ENCODE peak calls at places on chromosomes 11 and 22, in four cellular contexts. T is GM23248, U is posterior vena cava, N is WTC11. R is an unnamed sample.

GRCh38 chr11:79437274-79437980 is 3.4 kb downstream of the TENM4 start:
- DNase-seq in T (peak), U (peak), N (peak), R (peak)

GRCh38 chr22:37060801-37061610 is 9.5 kb downstream of the KCTD17 start:
- DNase-seq in T (no peak), U (no peak), N (no peak), R (no peak)

GRCh38 chr11:63747006-63747405 is 21.6 kb downstream of the ZFTA start:
- DNase-seq in T (peak), U (no peak), N (no peak), R (peak)

GRCh38 chr11:477042-477715 is 27.1 kb downstream of the PTDSS2 start:
- DNase-seq in T (no peak), U (no peak), N (no peak), R (peak)

GRCh38 chr11:72618801-72619200 is 55.4 kb downstream of the PDE2A start:
- DNase-seq in T (no peak), U (no peak), N (no peak), R (no peak)

GRCh38 chr11:2420502-2421225 is 20.1 kb downstream of the TSSC4 start:
- DNase-seq in T (peak), U (peak), N (peak), R (peak)

GRCh38 chr22:32255726-32256125 is 579 bp upstream of the SLC5A4 start:
- DNase-seq in T (no peak), U (no peak), N (no peak), R (no peak)

GRCh38 chr22:37416806-37417205 is 10.5 kb downstream of the ELFN2 start:
- DNase-seq in T (no peak), U (no peak), N (no peak), R (no peak)

GRCh38 chr11:114040706-114041211 is 18.8 kb upstream of the ZBTB16 start:
- DNase-seq in T (peak), U (peak), N (no peak), R (peak)

GRCh38 chr11:77101043-77101537 is 1.6 kb upstream of the OMP start:
- DNase-seq in T (peak), U (no peak), N (peak), R (no peak)

GRCh38 chr22:24450600-24450999 is 23.2 kb downstream of the ADORA2A start:
- DNase-seq in T (no peak), U (no peak), N (no peak), R (no peak)

GRCh38 chr11:32580967-32581366 is 2.7 kb upstream of the EIF3M start:
- DNase-seq in T (peak), U (no peak), N (no peak), R (no peak)

GRCh38 chr22:21587803-21588611 is 20.5 kb downstream of the UBE2L3 start:
- DNase-seq in T (no peak), U (no peak), N (no peak), R (no peak)

GRCh38 chr11:86495341-86495740 is 120.7 kb downstream of the CCDC81 start:
- DNase-seq in T (no peak), U (no peak), N (no peak), R (peak)

GRCh38 chr22:33666661-33667619 is 253.3 kb downstream of the LARGE1 start:
- DNase-seq in T (no peak), U (no peak), N (no peak), R (no peak)

GRCh38 chr11:28674432-28675076 is 566.4 kb downstream of the METTL15 start:
- DNase-seq in T (peak), U (no peak), N (peak), R (peak)